ENCODE peak calls at places on chromosomes 6 and 20, in four cellular contexts. B, W, E and G are unnamed samples.

GRCh38 chr6:144104898-144105487 is 9.6 kb upstream of the SF3B5 start:
- DNase-seq in W (peak), E (no peak), B (no peak), G (no peak)

GRCh38 chr6:113697642-113698410 is 159.3 kb upstream of the MARCKS start:
- DNase-seq in E (no peak), B (no peak), W (no peak), G (no peak)

GRCh38 chr6:41976794-41977484 is 35.3 kb upstream of the CCND3 start:
- DNase-seq in E (no peak), B (no peak), W (no peak), G (no peak)

GRCh38 chr20:20454367-20454766 is 86.5 kb downstream of the INSM1 start:
- DNase-seq in E (no peak), W (no peak), B (no peak), G (no peak)

GRCh38 chr6:72111611-72112010 is 225.3 kb downstream of the RIMS1 start:
- DNase-seq in W (peak), B (no peak), E (no peak), G (no peak)

GRCh38 chr6:119832411-119832810 is 482.9 kb upstream of the MAN1A1 start:
- DNase-seq in B (no peak), W (no peak), E (no peak), G (no peak)

GRCh38 chr6:8041933-8042583 is 22.1 kb downstream of the BLOC1S5 start:
- DNase-seq in E (no peak), W (no peak), B (no peak), G (no peak)

GRCh38 chr6:149016716-149017115 is 269.9 kb downstream of the UST start:
- DNase-seq in E (no peak), B (no peak), W (no peak), G (no peak)

GRCh38 chr20:38303908-38304379 is at the start of gene BPI:
- DNase-seq in B (no peak), W (no peak), E (no peak), G (no peak)

GRCh38 chr6:136788069-136788902 is 4.0 kb downstream of the MAP3K5 start:
- DNase-seq in E (no peak), W (no peak), B (no peak), G (no peak)

GRCh38 chr6:96704713-96705112 is 132.6 kb downstream of the GPR63 start:
- DNase-seq in B (no peak), W (no peak), E (no peak), G (no peak)

GRCh38 chr6:6352772-6353171 is 32.3 kb upstream of the F13A1 start:
- DNase-seq in W (no peak), B (no peak), E (no peak), G (no peak)